ENCODE peak calls at places on chromosomes 7 and 10, in seven cellular contexts. One of them, this sample, is unnamed.
A peak's percentile ranks its signal among the peaks of the same experiment; 100 is the strongest.

GRCh38 chr10:74738985-74739567 is 87.3 kb upstream of the KAT6B start:
- DNase-seq in skeletal muscle cell: no peak
- DNase-seq in hepatocyte: no peak
- DNase-seq in GM13977: peak; percentile 56
- DNase-seq in fibroblast of lung: peak; percentile 21
- DNase-seq in HEK293T: no peak
- DNase-seq in posterior cingulate gyrus: no peak
- DNase-seq in this sample: no peak

GRCh38 chr10:89369142-89370105 is 8.4 kb upstream of the IFIT1B start:
- DNase-seq in skeletal muscle cell: no peak
- DNase-seq in GM13977: peak; percentile 50
- DNase-seq in posterior cingulate gyrus: no peak
- DNase-seq in hepatocyte: peak; percentile 50
- DNase-seq in HEK293T: no peak
- DNase-seq in fibroblast of lung: peak; percentile 75
- DNase-seq in this sample: no peak

GRCh38 chr10:7027913-7028808 is 382.7 kb downstream of the SFMBT2 start:
- DNase-seq in fibroblast of lung: peak; percentile 86
- DNase-seq in skeletal muscle cell: peak; percentile 40
- DNase-seq in HEK293T: no peak
- DNase-seq in hepatocyte: no peak
- DNase-seq in GM13977: no peak
- DNase-seq in posterior cingulate gyrus: no peak
- DNase-seq in this sample: no peak

GRCh38 chr10:116767235-116767634 is 24.9 kb upstream of the HSPA12A start:
- DNase-seq in fibroblast of lung: peak; percentile 27
- DNase-seq in hepatocyte: peak; percentile 33
- DNase-seq in GM13977: no peak
- DNase-seq in posterior cingulate gyrus: no peak
- DNase-seq in skeletal muscle cell: no peak
- DNase-seq in HEK293T: no peak
- DNase-seq in this sample: no peak

GRCh38 chr7:87810130-87810529 is 66.0 kb downstream of the SLC25A40 start:
- DNase-seq in hepatocyte: peak; percentile 10
- DNase-seq in fibroblast of lung: no peak
- DNase-seq in posterior cingulate gyrus: no peak
- DNase-seq in skeletal muscle cell: no peak
- DNase-seq in HEK293T: no peak
- DNase-seq in GM13977: no peak
- DNase-seq in this sample: no peak

GRCh38 chr10:61899045-61899444 is 2.5 kb upstream of the ARID5B start:
- DNase-seq in hepatocyte: no peak
- DNase-seq in fibroblast of lung: peak; percentile 61
- DNase-seq in HEK293T: no peak
- DNase-seq in posterior cingulate gyrus: no peak
- DNase-seq in GM13977: no peak
- DNase-seq in skeletal muscle cell: no peak
- DNase-seq in this sample: no peak

GRCh38 chr10:68163735-68164134 is 54.4 kb downstream of the MYPN start:
- DNase-seq in HEK293T: no peak
- DNase-seq in hepatocyte: peak; percentile 44
- DNase-seq in posterior cingulate gyrus: no peak
- DNase-seq in skeletal muscle cell: no peak
- DNase-seq in fibroblast of lung: no peak
- DNase-seq in GM13977: peak; percentile 21
- DNase-seq in this sample: no peak

GRCh38 chr7:55118426-55118825 is 99.6 kb downstream of the EGFR start:
- DNase-seq in HEK293T: no peak
- DNase-seq in posterior cingulate gyrus: no peak
- DNase-seq in skeletal muscle cell: no peak
- DNase-seq in fibroblast of lung: no peak
- DNase-seq in GM13977: no peak
- DNase-seq in hepatocyte: no peak
- DNase-seq in this sample: no peak

GRCh38 chr10:61752111-61753011 is 89.6 kb downstream of the CABCOCO1 start:
- DNase-seq in hepatocyte: peak; percentile 15
- DNase-seq in GM13977: no peak
- DNase-seq in posterior cingulate gyrus: no peak
- DNase-seq in fibroblast of lung: peak; percentile 88
- DNase-seq in HEK293T: no peak
- DNase-seq in skeletal muscle cell: no peak
- DNase-seq in this sample: no peak

GRCh38 chr10:130459851-130460490 is 323.8 kb downstream of the GLRX3 start:
- DNase-seq in fibroblast of lung: no peak
- DNase-seq in HEK293T: no peak
- DNase-seq in GM13977: no peak
- DNase-seq in skeletal muscle cell: no peak
- DNase-seq in hepatocyte: no peak
- DNase-seq in posterior cingulate gyrus: no peak
- DNase-seq in this sample: no peak

GRCh38 chr7:36047254-36047653 is 105.8 kb upstream of the EEPD1 start:
- DNase-seq in HEK293T: peak; percentile 27
- DNase-seq in skeletal muscle cell: no peak
- DNase-seq in GM13977: no peak
- DNase-seq in posterior cingulate gyrus: no peak
- DNase-seq in hepatocyte: no peak
- DNase-seq in fibroblast of lung: no peak
- DNase-seq in this sample: no peak

GRCh38 chr7:11206131-11206921 is 232.7 kb downstream of the PHF14 start:
- DNase-seq in hepatocyte: no peak
- DNase-seq in posterior cingulate gyrus: no peak
- DNase-seq in HEK293T: no peak
- DNase-seq in GM13977: no peak
- DNase-seq in fibroblast of lung: no peak
- DNase-seq in skeletal muscle cell: no peak
- DNase-seq in this sample: no peak